ENCODE peak calls at places on chromosomes 13 and 19, in ten cellular contexts. A is HCT116; S is A549; L is psoas muscle; X is aorta; G is heart left ventricle; J is thoracic aorta; P is CD4-positive, CD25-positive, alpha-beta regulatory T cell; W is Panc1; V is heart right ventricle. K is an unnamed sample.

GRCh38 chr13:25988655-25989054 is 63.2 kb downstream of the SHISA2 start:
- ATAC-seq in V (no peak), S (no peak), L (no peak), G (no peak), A (no peak), P (no peak), J (no peak), X (no peak), W (no peak), K (no peak)

GRCh38 chr13:33168326-33168960 is 117.1 kb downstream of the STARD13 start:
- ATAC-seq in V (peak; percentile 51), J (no peak), G (peak; percentile 27), L (no peak), X (peak; percentile 37), S (no peak), W (no peak), A (no peak), P (no peak), K (no peak)

GRCh38 chr19:4609878-4610511 is 29.3 kb upstream of the TNFAIP8L1 start:
- ATAC-seq in P (no peak), V (peak; percentile 85), X (peak; percentile 52), S (peak; percentile 77), A (peak; percentile 27), W (peak; percentile 77), J (peak; percentile 64), G (peak; percentile 86), L (peak; percentile 10), K (no peak)

GRCh38 chr13:19605161-19605955 is 28.1 kb upstream of the MPHOSPH8 start:
- ATAC-seq in S (no peak), L (no peak), A (peak; percentile 57), W (no peak), J (no peak), P (no peak), X (no peak), V (no peak), G (no peak), K (no peak)

GRCh38 chr13:98957731-98958442 is 20.0 kb downstream of the DOCK9 start:
- ATAC-seq in J (no peak), G (no peak), S (no peak), L (no peak), V (no peak), W (no peak), P (no peak), X (peak; percentile 37), A (peak; percentile 44), K (no peak)

GRCh38 chr19:5918463-5919079 is 4.5 kb downstream of the CAPS start:
- ATAC-seq in A (no peak), P (no peak), X (no peak), L (no peak), W (no peak), J (no peak), V (no peak), G (no peak), S (no peak), K (no peak)

GRCh38 chr13:94712812-94713555 is 639 bp upstream of the SOX21 start:
- ATAC-seq in L (peak; percentile 61), A (no peak), W (peak; percentile 72), P (no peak), G (no peak), V (no peak), J (no peak), X (peak; percentile 55), S (peak; percentile 45), K (peak; percentile 29)

GRCh38 chr19:6387372-6387771 is 5.6 kb downstream of the GTF2F1 start:
- ATAC-seq in J (no peak), V (no peak), L (no peak), X (no peak), S (no peak), P (no peak), W (no peak), G (no peak), A (no peak), K (no peak)

GRCh38 chr19:23832717-23833327 is 74.1 kb upstream of the ZNF681 start:
- ATAC-seq in L (no peak), J (no peak), P (no peak), G (no peak), A (no peak), X (no peak), V (no peak), S (no peak), W (no peak), K (no peak)

GRCh38 chr13:66195238-66195637 is 1034.9 kb downstream of the PCDH9 start:
- ATAC-seq in A (no peak), G (no peak), P (no peak), W (no peak), S (no peak), X (no peak), J (no peak), L (no peak), V (no peak), K (no peak)
- H3K4me1 ChIP-seq in A (no peaks in the 10 kb centered on the region), G (no peaks in the 10 kb centered on the region), P (no peaks in the 10 kb centered on the region), W (no peaks in the 10 kb centered on the region), S (no peaks in the 10 kb centered on the region), X (no peaks in the 10 kb centered on the region), J (no peaks in the 10 kb centered on the region), L (no peaks in the 10 kb centered on the region), V (no peaks in the 10 kb centered on the region), K (no peaks in the 10 kb centered on the region)

GRCh38 chr19:17848598-17849292 is 963 bp upstream of the JAK3 start:
- ATAC-seq in S (no peak), X (no peak), A (no peak), P (no peak), W (no peak), G (peak; percentile 18), L (no peak), V (peak; percentile 18), J (no peak), K (no peak)
- H3K4me1 ChIP-seq in S (no peaks in the 10 kb centered on the region), X (no peaks in the 10 kb centered on the region), A (peaks cover 15% of the 10 kb centered on the region), P (peaks cover 68% of the 10 kb centered on the region), W (peaks cover 4% of the 10 kb centered on the region), G (peaks cover 21% of the 10 kb centered on the region), L (no peaks in the 10 kb centered on the region), V (peaks cover 15% of the 10 kb centered on the region), J (no peaks in the 10 kb centered on the region), K (peaks cover 22% of the 10 kb centered on the region)

DNA sequence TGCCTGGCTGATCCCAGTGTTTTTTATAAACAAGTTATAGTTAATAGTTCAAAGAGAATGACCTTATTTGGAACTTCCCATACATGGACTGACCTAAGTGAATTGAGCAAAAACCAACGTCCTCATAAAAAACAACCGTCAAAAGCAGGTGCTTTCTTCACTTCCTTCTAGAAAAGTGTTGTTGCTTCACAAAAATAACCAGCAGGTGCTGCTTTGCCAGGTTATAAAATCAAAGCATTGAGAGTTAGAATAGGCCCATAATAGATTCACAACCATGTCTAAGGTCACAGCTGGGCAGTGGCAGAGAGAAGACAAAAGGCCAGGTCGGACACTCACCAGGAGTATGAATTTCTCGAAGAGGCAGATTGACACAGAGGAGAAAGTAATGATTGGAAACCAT is 9.5 kb downstream of the RUBCNL start:
- ATAC-seq in X (no peak), L (no peak), V (no peak), W (no peak), J (no peak), P (no peak), A (no peak), G (no peak), S (no peak), K (no peak)
- H3K4me1 ChIP-seq in X (no peaks in the 10 kb centered on the region), L (no peaks in the 10 kb centered on the region), V (no peaks in the 10 kb centered on the region), W (no peaks in the 10 kb centered on the region), J (no peaks in the 10 kb centered on the region), P (no peaks in the 10 kb centered on the region), A (peaks cover 4% of the 10 kb centered on the region), G (no peaks in the 10 kb centered on the region), S (no peaks in the 10 kb centered on the region), K (no peaks in the 10 kb centered on the region)

DNA sequence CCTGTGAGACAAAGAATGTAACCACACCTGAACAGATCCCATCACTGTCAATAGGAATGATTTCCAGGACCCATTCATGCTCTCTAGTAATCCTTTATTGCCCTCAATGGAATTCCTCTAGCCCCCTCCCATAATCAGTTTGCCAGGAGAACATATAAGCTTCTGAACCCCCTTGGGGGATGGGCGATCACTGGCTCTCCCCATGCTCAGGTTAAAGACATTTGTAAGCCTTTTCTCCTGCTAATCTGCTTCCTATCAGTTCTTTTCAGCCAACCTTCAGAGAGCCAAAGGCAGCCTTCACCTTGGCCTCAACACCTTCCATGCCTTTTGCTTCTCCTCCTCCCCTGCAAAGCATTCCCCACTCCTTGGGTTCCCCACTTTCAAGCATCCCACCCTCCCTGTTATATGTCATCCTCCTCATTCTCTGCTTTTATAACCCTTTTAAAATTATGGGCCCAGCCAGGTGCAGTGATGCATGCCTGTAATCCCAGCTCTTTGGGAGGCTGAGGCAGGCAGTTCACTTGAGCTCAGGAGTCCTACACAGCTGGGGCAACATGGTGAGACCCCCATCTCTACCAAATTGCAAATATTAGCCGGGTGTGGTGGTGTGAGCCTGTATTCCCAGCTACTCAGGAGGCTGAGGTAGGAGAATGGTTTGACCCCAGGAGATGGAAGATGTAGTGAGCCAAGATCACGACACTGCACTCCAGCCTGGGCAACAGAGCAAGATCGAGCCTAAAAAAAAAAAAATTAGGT is 12.4 kb downstream of the DPRX start:
- ATAC-seq in G (no peak), P (no peak), L (no peak), A (no peak), W (no peak), X (no peak), J (no peak), S (no peak), V (no peak), K (no peak)
- H3K4me1 ChIP-seq in G (no peaks in the 10 kb centered on the region), P (no peaks in the 10 kb centered on the region), L (no peaks in the 10 kb centered on the region), A (no peaks in the 10 kb centered on the region), W (no peaks in the 10 kb centered on the region), X (no peaks in the 10 kb centered on the region), J (no peaks in the 10 kb centered on the region), S (no peaks in the 10 kb centered on the region), V (no peaks in the 10 kb centered on the region), K (no peaks in the 10 kb centered on the region)

GRCh38 chr19:2317300-2317699 is 9.3 kb upstream of the LINGO3 start:
- ATAC-seq in S (no peak), X (no peak), P (no peak), W (no peak), V (no peak), J (no peak), A (no peak), G (no peak), L (no peak), K (no peak)

GRCh38 chr19:2315121-2315817 is 7.3 kb upstream of the LINGO3 start:
- ATAC-seq in S (no peak), G (no peak), X (no peak), V (no peak), P (no peak), L (no peak), J (no peak), W (no peak), A (no peak), K (no peak)

GRCh38 chr19:2312819-2313501 is 5.0 kb upstream of the LINGO3 start:
- ATAC-seq in A (no peak), V (no peak), X (no peak), G (no peak), L (no peak), P (no peak), W (no peak), J (no peak), S (no peak), K (no peak)

GRCh38 chr19:2317756-2318155 is 9.8 kb upstream of the LINGO3 start:
- ATAC-seq in V (no peak), G (no peak), S (no peak), A (no peak), X (no peak), J (no peak), L (no peak), W (no peak), P (no peak), K (no peak)

GRCh38 chr19:2315818-2316353 is 7.9 kb upstream of the LINGO3 start:
- ATAC-seq in G (peak; percentile 94), S (peak; percentile 71), A (peak; percentile 60), V (peak; percentile 94), J (no peak), W (peak; percentile 93), L (peak; percentile 89), X (peak; percentile 63), P (peak; percentile 54), K (peak; percentile 71)
- H3K4me1 ChIP-seq in G (peaks cover 12% of the 10 kb centered on the region), S (no peaks in the 10 kb centered on the region), A (no peaks in the 10 kb centered on the region), V (peaks cover 15% of the 10 kb centered on the region), J (peaks cover 6% of the 10 kb centered on the region), W (no peaks in the 10 kb centered on the region), L (no peaks in the 10 kb centered on the region), X (no peaks in the 10 kb centered on the region), P (no peaks in the 10 kb centered on the region), K (no peaks in the 10 kb centered on the region)

K was measured in gastroesophageal sphincter.